ENCODE peak calls at places on chromosomes 12 and 14, in six cellular contexts. A is WERI-Rb-1, L is breast epithelium, H is AG09319, S is GM06990, O is HepG2. Z is an unnamed sample.

GRCh38 chr14:54172114-54172513 is 215.5 kb upstream of the BMP4 start:
- DNase-seq in L (no peak), A (no peak), O (no peak), H (no peak), S (no peak), Z (no peak)

GRCh38 chr12:123250471-123251383 is 17.5 kb downstream of the MTRFR start:
- DNase-seq in A (peak), L (peak), H (no peak), S (no peak), O (peak), Z (no peak)

GRCh38 chr14:24368562-24369252 is 723 bp downstream of the NFATC4 start:
- DNase-seq in O (no peak), H (peak), A (peak), S (peak), L (peak), Z (peak)

GRCh38 chr12:604956-605355 is 58.3 kb downstream of the NINJ2 start:
- DNase-seq in H (no peak), O (no peak), A (no peak), L (no peak), S (no peak), Z (no peak)

GRCh38 chr14:37131205-37131604 is 41.2 kb downstream of the SLC25A21 start:
- DNase-seq in O (no peak), H (no peak), A (no peak), S (no peak), L (no peak), Z (no peak)

GRCh38 chr12:78672033-78672432 is 192.5 kb upstream of the SYT1 start:
- DNase-seq in H (no peak), L (no peak), A (no peak), S (no peak), O (no peak), Z (no peak)

GRCh38 chr12:9273276-9273675 is 65.1 kb upstream of the PZP start:
- DNase-seq in H (no peak), O (no peak), S (no peak), L (no peak), A (no peak), Z (no peak)

GRCh38 chr14:105421723-105422615 is 2.3 kb downstream of the MTA1 start:
- DNase-seq in L (no peak), A (no peak), O (no peak), S (no peak), H (no peak), Z (no peak)

GRCh38 chr14:51780006-51780692 is 80.3 kb upstream of the GNG2 start:
- DNase-seq in S (peak), L (peak), O (peak), A (peak), H (peak), Z (peak)

GRCh38 chr12:26732010-26732908 is 100.7 kb downstream of the ITPR2 start:
- DNase-seq in O (no peak), L (no peak), H (no peak), A (no peak), S (peak), Z (no peak)

GRCh38 chr14:105140581-105140980 is 28.0 kb downstream of the JAG2 start:
- DNase-seq in H (no peak), L (no peak), O (no peak), S (no peak), A (peak), Z (no peak)

GRCh38 chr12:122081697-122082221 is 3.2 kb downstream of the MLXIP start:
- DNase-seq in A (no peak), L (no peak), S (peak), H (no peak), O (no peak), Z (no peak)

DNA sequence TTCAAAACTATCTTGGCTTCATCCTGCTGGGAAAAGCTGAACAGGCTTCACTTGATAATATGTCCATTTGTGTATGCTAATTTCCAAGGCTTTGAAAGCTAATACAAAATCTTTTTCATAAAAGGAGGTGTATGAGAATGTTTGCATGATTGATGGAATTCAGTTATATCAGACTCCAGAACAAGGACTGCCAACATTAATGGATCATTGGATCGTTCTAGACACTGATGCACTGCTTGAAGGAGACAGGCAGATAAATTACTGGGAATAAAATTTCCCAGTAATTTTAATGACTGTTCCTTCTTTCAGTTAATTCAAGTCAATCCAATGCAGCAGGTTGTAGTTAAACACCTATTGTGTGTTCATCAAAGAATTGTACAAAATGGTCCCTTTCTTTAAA is 466 bp downstream of the GPRC5D start:
- DNase-seq in O (no peak), A (no peak), L (no peak), S (no peak), H (no peak), Z (no peak)
- TF ChIP-seq CTCF in O (no peak), A (no peak), L (no peak), S (no peak), H (no peak), Z (no peak)

DNA sequence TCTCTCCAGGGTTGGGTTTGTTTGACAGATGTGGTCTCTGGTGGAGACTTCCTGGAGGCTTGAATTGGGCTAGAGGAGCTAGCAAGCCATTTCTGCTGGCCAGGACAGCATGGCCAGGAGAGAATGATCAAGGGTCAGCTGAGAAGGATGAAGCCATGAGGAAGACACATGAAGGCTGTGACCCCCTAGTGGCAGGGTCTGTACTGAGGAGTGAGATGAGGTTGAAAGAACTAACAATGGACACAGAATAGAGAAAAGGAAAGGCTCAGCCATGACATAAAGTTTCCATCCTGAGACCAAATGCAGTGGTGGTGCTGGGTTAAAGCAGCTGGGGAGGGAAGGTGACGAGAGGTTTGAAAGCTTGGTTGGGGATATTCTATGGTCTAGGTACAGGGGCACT is 89.9 kb downstream of the NT5DC3 start:
- DNase-seq in S (no peak), O (no peak), H (no peak), A (no peak), L (no peak), Z (no peak)
- TF ChIP-seq CTCF in S (peak), O (peak), H (no peak), A (peak), L (no peak), Z (peak)

GRCh38 chr12:129961856-129962255 is 58.0 kb upstream of the TMEM132D start:
- DNase-seq in S (no peak), H (no peak), O (no peak), A (no peak), L (no peak), Z (no peak)
- TF ChIP-seq CTCF in S (no peak), H (no peak), O (no peak), A (no peak), L (no peak), Z (no peak)

GRCh38 chr14:64683264-64683663 is 21.0 kb upstream of the PLEKHG3 start:
- DNase-seq in O (peak), S (no peak), A (no peak), L (no peak), H (no peak), Z (no peak)
- TF ChIP-seq CTCF in O (no peak), S (no peak), A (no peak), L (no peak), H (no peak), Z (no peak)

DNA sequence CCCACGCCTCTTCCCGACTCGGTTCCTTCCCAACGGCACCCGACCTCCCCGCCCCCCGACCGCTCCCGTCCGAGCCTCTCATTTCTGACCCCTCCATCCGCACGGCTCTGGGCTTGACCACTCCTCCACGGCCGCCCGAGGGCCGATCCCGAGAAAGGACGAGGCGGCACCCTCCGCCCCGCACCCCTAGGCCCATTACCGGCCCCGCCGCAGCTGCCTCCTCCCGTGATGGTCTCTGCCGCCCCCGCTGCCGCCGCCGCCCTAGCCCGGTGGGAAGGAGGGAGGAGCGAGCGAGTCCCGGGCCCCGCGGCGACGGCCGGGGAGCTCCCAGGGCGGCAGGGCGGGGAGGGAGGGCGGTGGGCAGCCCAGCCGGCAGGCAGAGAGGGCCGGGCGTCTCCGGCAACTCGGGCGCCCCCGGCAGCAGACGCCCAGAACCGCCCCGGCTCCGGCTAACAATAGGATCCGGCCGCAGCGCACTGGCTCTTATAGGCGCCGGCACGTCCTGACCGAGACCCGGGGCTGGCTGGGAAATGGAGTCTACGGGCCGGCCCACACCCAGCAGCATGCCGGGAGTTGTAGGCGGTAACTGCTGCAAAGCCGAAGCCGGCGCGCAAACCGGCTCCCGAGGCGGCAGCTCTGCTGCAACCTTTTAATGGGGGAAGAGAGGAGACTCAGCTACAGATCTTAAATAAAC is at the start of gene CSRNP2:
- DNase-seq in S (peak), A (peak), L (peak), O (peak), H (peak), Z (peak)
- TF ChIP-seq CTCF in S (peak), A (peak), L (no peak), O (peak), H (no peak), Z (no peak)

GRCh38 chr14:91891081-91891480 is 23.7 kb upstream of the TC2N start:
- DNase-seq in H (no peak), A (no peak), L (no peak), O (no peak), S (no peak), Z (no peak)

GRCh38 chr14:91888641-91889476 is 21.5 kb upstream of the TC2N start:
- DNase-seq in L (no peak), O (no peak), S (no peak), H (no peak), A (peak), Z (no peak)

GRCh38 chr14:91891721-91892220 is 24.4 kb upstream of the TC2N start:
- DNase-seq in A (no peak), L (no peak), H (no peak), S (no peak), O (no peak), Z (no peak)

GRCh38 chr14:91890291-91890749 is 23.0 kb upstream of the TC2N start:
- DNase-seq in L (no peak), A (peak), S (no peak), O (no peak), H (no peak), Z (no peak)

DNA sequence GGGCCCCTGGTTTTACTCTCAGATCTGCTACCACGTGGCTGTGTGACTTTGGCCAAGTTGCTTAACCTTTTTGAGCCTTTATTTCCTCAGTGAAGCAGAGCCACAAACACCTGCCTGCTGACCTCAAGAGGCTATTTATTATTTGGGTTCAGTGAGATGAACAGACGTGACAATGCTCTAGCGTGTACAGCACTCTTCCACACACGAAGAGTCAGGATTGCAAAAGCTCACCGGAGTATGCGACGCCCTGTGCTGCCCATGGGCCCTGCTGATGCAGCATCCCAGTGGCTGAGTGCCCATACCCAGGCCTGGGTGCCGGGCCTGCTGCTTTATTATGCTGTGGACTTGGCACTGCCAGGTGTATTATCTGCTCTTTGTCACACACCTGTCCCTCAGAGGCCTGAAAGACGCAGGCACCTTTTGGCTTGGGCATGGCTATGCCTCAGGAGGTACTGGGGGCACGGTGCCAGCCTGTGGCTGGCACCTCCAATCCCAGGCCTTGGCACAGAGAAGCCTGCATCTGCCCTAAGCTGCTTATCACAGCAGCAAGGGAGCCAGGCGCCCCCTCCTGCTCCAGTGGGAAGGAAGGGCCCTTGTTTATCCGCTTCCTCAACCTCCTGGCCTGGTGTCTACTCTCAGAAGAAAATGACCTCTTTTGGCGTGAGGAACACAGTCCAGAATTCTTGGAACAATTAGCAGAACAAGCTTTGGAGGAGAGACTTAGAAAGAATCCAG is 22.3 kb upstream of the TC2N start:
- DNase-seq in L (no peak), O (no peak), H (no peak), A (peak), S (no peak), Z (no peak)
- TF ChIP-seq CTCF in L (no peak), O (no peak), H (no peak), A (peak), S (no peak), Z (no peak)

DNA sequence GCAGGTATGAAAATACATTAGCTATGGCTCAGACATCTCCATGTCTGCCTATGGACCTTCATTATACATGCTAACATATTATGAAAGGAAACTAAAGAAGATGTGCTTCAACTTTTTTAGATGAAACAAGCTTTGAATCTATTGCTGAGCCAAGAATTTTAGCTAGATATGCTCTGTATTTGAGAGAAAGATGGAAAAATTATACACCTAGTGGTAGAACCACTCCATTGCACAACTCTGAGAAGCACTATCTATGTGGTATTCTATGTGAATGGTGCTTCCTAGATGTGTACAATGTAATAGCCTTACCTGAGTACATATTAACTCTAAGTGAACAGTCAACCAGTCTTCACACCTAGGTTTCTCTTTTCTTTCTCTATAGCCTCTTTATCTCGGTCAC is 17.3 kb downstream of the EPYC start:
- DNase-seq in O (no peak), L (no peak), S (no peak), H (no peak), A (no peak), Z (no peak)
- TF ChIP-seq CTCF in O (no peak), L (no peak), S (peak), H (no peak), A (no peak), Z (peak)

DNA sequence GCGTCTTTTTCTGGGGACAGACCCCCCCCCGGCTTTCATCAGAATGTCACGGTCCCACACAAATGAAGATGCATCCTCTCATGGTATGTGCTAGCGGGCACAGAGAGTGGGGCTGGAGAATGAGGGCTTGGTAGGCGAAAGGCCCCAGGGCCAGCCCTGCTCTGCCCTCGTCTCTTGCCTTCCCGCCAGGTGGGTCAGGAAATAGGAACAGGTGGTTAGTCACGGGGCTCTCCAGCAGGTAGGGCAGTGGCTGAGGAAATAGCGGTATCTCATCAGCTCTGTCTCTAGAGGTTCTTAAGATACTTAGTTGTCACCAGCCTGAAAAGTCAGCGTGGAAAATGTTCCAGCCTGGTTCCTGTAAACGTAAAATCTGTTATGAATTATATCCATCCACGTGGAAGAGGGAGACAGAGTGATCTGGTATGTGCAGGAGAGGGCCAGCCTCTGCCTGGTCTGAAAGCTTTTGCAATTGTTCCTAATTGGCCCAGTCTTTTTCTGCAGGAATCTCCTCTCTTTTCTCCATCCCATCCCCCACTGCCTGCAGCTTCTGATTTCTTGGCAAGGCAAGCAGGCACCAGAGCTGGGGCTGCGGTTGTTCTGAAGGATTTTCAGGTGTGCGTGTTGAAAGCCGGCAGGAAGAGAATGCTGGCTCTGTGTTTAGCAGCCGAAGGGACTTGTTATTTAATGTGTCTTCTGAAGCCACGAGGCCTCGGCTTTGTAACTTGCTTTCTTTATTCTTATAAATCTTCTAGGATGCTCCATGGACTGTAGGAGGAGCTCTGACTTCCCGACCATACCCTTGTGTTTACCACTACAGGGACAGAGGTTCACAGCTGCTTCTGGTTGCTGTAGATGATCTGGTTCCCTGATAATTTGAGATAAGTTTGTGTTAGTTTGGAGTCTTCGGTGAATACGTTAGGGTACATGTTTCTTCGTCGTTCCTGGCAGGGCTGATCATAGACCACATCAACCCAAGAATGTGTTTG is 131.1 kb downstream of the CACNA1C start:
- DNase-seq in O (peak), A (no peak), L (no peak), H (peak), S (no peak), Z (no peak)
- TF ChIP-seq CTCF in O (peak), A (no peak), L (no peak), H (peak), S (no peak), Z (no peak)

GRCh38 chr12:52579468-52580450 is 6.1 kb upstream of the KRT74 start:
- DNase-seq in L (no peak), S (no peak), O (no peak), A (no peak), H (no peak), Z (no peak)
- TF ChIP-seq CTCF in L (no peak), S (no peak), O (no peak), A (no peak), H (no peak), Z (no peak)

DNA sequence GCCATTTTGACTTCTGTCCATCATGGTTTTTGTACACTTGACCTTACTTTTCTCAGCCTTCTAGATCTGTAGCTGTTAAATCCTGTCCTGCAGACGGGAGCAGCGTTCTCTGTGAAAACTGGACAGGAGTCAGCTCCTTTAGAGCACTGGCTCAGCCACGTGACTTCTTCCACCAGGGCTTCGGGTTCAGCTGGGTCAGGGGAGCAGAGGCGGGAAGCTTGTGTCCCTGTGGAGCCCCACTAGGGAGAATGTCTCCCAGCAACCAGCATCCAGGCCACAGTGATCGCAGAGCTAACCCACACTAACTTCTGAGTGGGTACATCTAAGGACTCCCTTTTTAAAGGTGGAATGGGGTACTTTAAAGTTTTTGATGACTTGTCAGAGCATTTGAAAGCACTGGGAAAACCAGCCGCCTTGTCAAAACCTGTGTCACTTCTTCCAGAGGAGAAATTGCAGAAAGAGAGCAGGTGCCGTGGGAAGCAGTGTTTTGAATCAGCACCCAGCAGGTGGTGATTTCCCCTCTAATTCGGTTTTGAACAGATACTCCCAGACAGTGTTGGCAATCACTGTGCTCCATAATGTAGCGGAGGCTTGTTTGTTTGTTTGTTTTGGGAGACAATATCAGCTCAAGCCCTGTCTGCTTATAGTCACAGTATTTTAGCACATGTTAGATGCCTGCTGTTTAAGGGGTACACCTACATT is 17.9 kb downstream of the DERA start:
- DNase-seq in O (no peak), A (no peak), L (no peak), H (no peak), S (no peak), Z (peak)
- TF ChIP-seq CTCF in O (no peak), A (no peak), L (no peak), H (no peak), S (no peak), Z (no peak)

Z was measured in glutamatergic neuron.